ENCODE peak calls at places on chromosome 1, in seven cellular contexts. C is NCI-H1694 treated with DMSO at 0.1 percent for 48 hours, O is T47D, I is anterior cingulate cortex, X is GM23248, J is NCI-H1092 treated with DMSO at 0.1 percent for 48 hours, L is HTR-8/SVneo. P is an unnamed sample.

GRCh38 chr1:15380606-15381508 is 28.8 kb upstream of the EFHD2 start:
- DNase-seq in C (no peak), O (no peak), I (no peak), X (no peak), J (no peak), L (no peak), P (no peak)

GRCh38 chr1:164767257-164768044 is 208.5 kb downstream of the PBX1 start:
- DNase-seq in C (peak; percentile 95), O (no peak), I (no peak), X (peak; percentile 87), J (no peak), L (no peak), P (no peak)

GRCh38 chr1:162019006-162019405 is 4.7 kb downstream of the OLFML2B start:
- DNase-seq in C (peak; percentile 97), O (no peak), I (no peak), X (peak; percentile 85), J (peak; percentile 90), L (no peak), P (no peak)

GRCh38 chr1:145828368-145829016 is 4.5 kb downstream of the POLR3C start:
- DNase-seq in C (no peak), O (no peak), I (no peak), X (no peak), J (no peak), L (no peak), P (no peak)

GRCh38 chr1:150165622-150166612 is 16.2 kb downstream of the PLEKHO1 start:
- DNase-seq in C (peak; percentile 80), O (peak; percentile 61), I (no peak), X (peak; percentile 65), J (peak; percentile 28), L (no peak), P (no peak)

GRCh38 chr1:244970236-244970652 is 105.9 kb upstream of the HNRNPU start:
- DNase-seq in C (peak; percentile 87), O (peak; percentile 80), I (no peak), X (peak; percentile 85), J (peak; percentile 97), L (peak; percentile 71), P (peak; percentile 38)

GRCh38 chr1:18230840-18231239 is 123.2 kb downstream of the IGSF21 start:
- DNase-seq in C (no peak), O (no peak), I (peak; percentile 48), X (no peak), J (peak; percentile 49), L (no peak), P (no peak)

GRCh38 chr1:173531069-173531693 is 54.0 kb downstream of the PRDX6 start:
- DNase-seq in C (no peak), O (no peak), I (no peak), X (peak; percentile 4), J (no peak), L (no peak), P (no peak)

GRCh38 chr1:192809286-192810252 is 730 bp downstream of the RGS2 start:
- DNase-seq in C (peak; percentile 46), O (peak; percentile 30), I (peak; percentile 23), X (peak; percentile 87), J (peak; percentile 87), L (peak; percentile 27), P (no peak)

GRCh38 chr1:159881930-159882839 is 17.8 kb downstream of the CFAP45 start:
- DNase-seq in C (no peak), O (peak; percentile 96), I (no peak), X (peak; percentile 94), J (peak; percentile 49), L (peak; percentile 69), P (peak; percentile 90)

GRCh38 chr1:93186667-93187066 is 6.1 kb downstream of the CCDC18 start:
- DNase-seq in C (no peak), O (no peak), I (no peak), X (no peak), J (no peak), L (no peak), P (no peak)

GRCh38 chr1:23980725-23981063 is 567 bp upstream of the SRSF10 start:
- DNase-seq in C (no peak), O (no peak), I (no peak), X (peak; percentile 58), J (no peak), L (peak; percentile 57), P (peak; percentile 51)

GRCh38 chr1:171119648-171120047 is 28.9 kb downstream of the FMO3 start:
- DNase-seq in C (no peak), O (no peak), I (no peak), X (no peak), J (no peak), L (no peak), P (no peak)

GRCh38 chr1:111989531-111990025 is at the start of gene KCND3:
- DNase-seq in C (no peak), O (peak; percentile 32), I (peak; percentile 31), X (peak; percentile 66), J (no peak), L (no peak), P (no peak)

GRCh38 chr1:160410412-160411005 is 10.1 kb downstream of the VANGL2 start:
- DNase-seq in C (no peak), O (no peak), I (no peak), X (peak; percentile 17), J (peak; percentile 85), L (no peak), P (no peak)

GRCh38 chr1:189775343-189775742 is 702.3 kb downstream of the BRINP3 start:
- DNase-seq in C (no peak), O (peak; percentile 13), I (no peak), X (peak; percentile 0), J (no peak), L (peak; percentile 13), P (peak; percentile 2)

GRCh38 chr1:65207317-65207716 is 59.3 kb downstream of the AK4 start:
- DNase-seq in C (no peak), O (no peak), I (no peak), X (no peak), J (no peak), L (no peak), P (no peak)

GRCh38 chr1:36134805-36135339 is 9.8 kb upstream of the COL8A2 start:
- DNase-seq in C (no peak), O (peak; percentile 19), I (peak; percentile 55), X (peak; percentile 66), J (peak; percentile 63), L (peak; percentile 80), P (peak; percentile 65)